ENCODE peak calls at places on chromosomes 3 and 15, in six cellular contexts. One of them, this sample, is unnamed.

GRCh38 chr15:98077186-98077585 is 116.7 kb downstream of the ARRDC4 start:
- DNase-seq in GDM1: no peak
- DNase-seq in occipital lobe: no peak
- DNase-seq in neural crest cell: no peak
- DNase-seq in tibial artery: peak
- DNase-seq in stimulated activated CD4-positive, alpha-beta T cell treated with anti-CD3 and anti-CD28 coated beads, Interleukin-2, amount 100 ng/mL, for 48 hours: no peak
- DNase-seq in this sample: no peak

GRCh38 chr3:146067048-146067447 is 93.9 kb downstream of the PLOD2 start:
- DNase-seq in GDM1: no peak
- DNase-seq in occipital lobe: no peak
- DNase-seq in neural crest cell: no peak
- DNase-seq in tibial artery: no peak
- DNase-seq in stimulated activated CD4-positive, alpha-beta T cell treated with anti-CD3 and anti-CD28 coated beads, Interleukin-2, amount 100 ng/mL, for 48 hours: no peak
- DNase-seq in this sample: no peak

GRCh38 chr3:53253707-53254106 is 2.1 kb downstream of the TKT start:
- DNase-seq in GDM1: no peak
- DNase-seq in occipital lobe: no peak
- DNase-seq in neural crest cell: no peak
- DNase-seq in tibial artery: no peak
- DNase-seq in stimulated activated CD4-positive, alpha-beta T cell treated with anti-CD3 and anti-CD28 coated beads, Interleukin-2, amount 100 ng/mL, for 48 hours: no peak
- DNase-seq in this sample: no peak

GRCh38 chr3:121748638-121749275 is 784 bp downstream of the GOLGB1 start:
- DNase-seq in GDM1: peak
- DNase-seq in occipital lobe: no peak
- DNase-seq in neural crest cell: no peak
- DNase-seq in tibial artery: no peak
- DNase-seq in stimulated activated CD4-positive, alpha-beta T cell treated with anti-CD3 and anti-CD28 coated beads, Interleukin-2, amount 100 ng/mL, for 48 hours: peak
- DNase-seq in this sample: no peak

GRCh38 chr3:17292556-17292955 is 407.8 kb downstream of the PLCL2 start:
- DNase-seq in GDM1: no peak
- DNase-seq in occipital lobe: no peak
- DNase-seq in neural crest cell: no peak
- DNase-seq in tibial artery: no peak
- DNase-seq in stimulated activated CD4-positive, alpha-beta T cell treated with anti-CD3 and anti-CD28 coated beads, Interleukin-2, amount 100 ng/mL, for 48 hours: no peak
- DNase-seq in this sample: no peak

GRCh38 chr3:58434990-58435389 is 1.4 kb upstream of the PDHB start:
- DNase-seq in GDM1: no peak
- DNase-seq in occipital lobe: no peak
- DNase-seq in neural crest cell: no peak
- DNase-seq in tibial artery: no peak
- DNase-seq in stimulated activated CD4-positive, alpha-beta T cell treated with anti-CD3 and anti-CD28 coated beads, Interleukin-2, amount 100 ng/mL, for 48 hours: no peak
- DNase-seq in this sample: no peak

GRCh38 chr3:151168269-151169094 is 34.5 kb downstream of the GPR171 start:
- DNase-seq in GDM1: peak
- DNase-seq in occipital lobe: no peak
- DNase-seq in neural crest cell: peak
- DNase-seq in tibial artery: peak
- DNase-seq in stimulated activated CD4-positive, alpha-beta T cell treated with anti-CD3 and anti-CD28 coated beads, Interleukin-2, amount 100 ng/mL, for 48 hours: peak
- DNase-seq in this sample: peak

GRCh38 chr15:71761649-71762048 is 48.7 kb upstream of the NR2E3 start:
- DNase-seq in GDM1: no peak
- DNase-seq in occipital lobe: no peak
- DNase-seq in neural crest cell: no peak
- DNase-seq in tibial artery: no peak
- DNase-seq in stimulated activated CD4-positive, alpha-beta T cell treated with anti-CD3 and anti-CD28 coated beads, Interleukin-2, amount 100 ng/mL, for 48 hours: no peak
- DNase-seq in this sample: no peak

GRCh38 chr3:160331127-160331937 is 67.7 kb downstream of the IFT80 start:
- DNase-seq in GDM1: no peak
- DNase-seq in occipital lobe: no peak
- DNase-seq in neural crest cell: no peak
- DNase-seq in tibial artery: no peak
- DNase-seq in stimulated activated CD4-positive, alpha-beta T cell treated with anti-CD3 and anti-CD28 coated beads, Interleukin-2, amount 100 ng/mL, for 48 hours: no peak
- DNase-seq in this sample: no peak

GRCh38 chr3:179088306-179088705 is 16.7 kb upstream of the ZMAT3 start:
- DNase-seq in GDM1: no peak
- DNase-seq in occipital lobe: no peak
- DNase-seq in neural crest cell: no peak
- DNase-seq in tibial artery: no peak
- DNase-seq in stimulated activated CD4-positive, alpha-beta T cell treated with anti-CD3 and anti-CD28 coated beads, Interleukin-2, amount 100 ng/mL, for 48 hours: no peak
- DNase-seq in this sample: no peak

GRCh38 chr3:16243706-16244490 is 20.8 kb downstream of the DPH3 start:
- DNase-seq in GDM1: no peak
- DNase-seq in occipital lobe: no peak
- DNase-seq in neural crest cell: no peak
- DNase-seq in tibial artery: no peak
- DNase-seq in stimulated activated CD4-positive, alpha-beta T cell treated with anti-CD3 and anti-CD28 coated beads, Interleukin-2, amount 100 ng/mL, for 48 hours: no peak
- DNase-seq in this sample: no peak

GRCh38 chr3:137764563-137765309 is 621 bp downstream of the SOX14 start:
- DNase-seq in GDM1: no peak
- DNase-seq in occipital lobe: no peak
- DNase-seq in neural crest cell: peak
- DNase-seq in tibial artery: no peak
- DNase-seq in stimulated activated CD4-positive, alpha-beta T cell treated with anti-CD3 and anti-CD28 coated beads, Interleukin-2, amount 100 ng/mL, for 48 hours: no peak
- DNase-seq in this sample: peak

GRCh38 chr3:63048927-63049326 is 173.7 kb upstream of the CADPS start:
- DNase-seq in GDM1: no peak
- DNase-seq in occipital lobe: no peak
- DNase-seq in neural crest cell: no peak
- DNase-seq in tibial artery: no peak
- DNase-seq in stimulated activated CD4-positive, alpha-beta T cell treated with anti-CD3 and anti-CD28 coated beads, Interleukin-2, amount 100 ng/mL, for 48 hours: no peak
- DNase-seq in this sample: no peak

GRCh38 chr15:44527241-44527640 is 9.7 kb upstream of the EIF3J start:
- DNase-seq in GDM1: no peak
- DNase-seq in occipital lobe: no peak
- DNase-seq in neural crest cell: no peak
- DNase-seq in tibial artery: no peak
- DNase-seq in stimulated activated CD4-positive, alpha-beta T cell treated with anti-CD3 and anti-CD28 coated beads, Interleukin-2, amount 100 ng/mL, for 48 hours: no peak
- DNase-seq in this sample: no peak

GRCh38 chr3:87167634-87168456 is 59.3 kb upstream of the CHMP2B start:
- DNase-seq in GDM1: peak
- DNase-seq in occipital lobe: no peak
- DNase-seq in neural crest cell: peak
- DNase-seq in tibial artery: no peak
- DNase-seq in stimulated activated CD4-positive, alpha-beta T cell treated with anti-CD3 and anti-CD28 coated beads, Interleukin-2, amount 100 ng/mL, for 48 hours: peak
- DNase-seq in this sample: peak

GRCh38 chr3:64995857-64996564 is 308.2 kb upstream of the ADAMTS9 start:
- DNase-seq in GDM1: no peak
- DNase-seq in occipital lobe: no peak
- DNase-seq in neural crest cell: no peak
- DNase-seq in tibial artery: no peak
- DNase-seq in stimulated activated CD4-positive, alpha-beta T cell treated with anti-CD3 and anti-CD28 coated beads, Interleukin-2, amount 100 ng/mL, for 48 hours: no peak
- DNase-seq in this sample: no peak

GRCh38 chr3:64345351-64345750 is 120.1 kb upstream of the PRICKLE2 start:
- DNase-seq in GDM1: no peak
- DNase-seq in occipital lobe: no peak
- DNase-seq in neural crest cell: no peak
- DNase-seq in tibial artery: no peak
- DNase-seq in stimulated activated CD4-positive, alpha-beta T cell treated with anti-CD3 and anti-CD28 coated beads, Interleukin-2, amount 100 ng/mL, for 48 hours: no peak
- DNase-seq in this sample: no peak

GRCh38 chr3:71563827-71564226 is 19.7 kb downstream of the FOXP1 start:
- DNase-seq in GDM1: no peak
- DNase-seq in occipital lobe: no peak
- DNase-seq in neural crest cell: no peak
- DNase-seq in tibial artery: no peak
- DNase-seq in stimulated activated CD4-positive, alpha-beta T cell treated with anti-CD3 and anti-CD28 coated beads, Interleukin-2, amount 100 ng/mL, for 48 hours: no peak
- DNase-seq in this sample: no peak

GRCh38 chr3:50442940-50443579 is 60.4 kb downstream of the CACNA2D2 start:
- DNase-seq in GDM1: no peak
- DNase-seq in occipital lobe: peak
- DNase-seq in neural crest cell: no peak
- DNase-seq in tibial artery: no peak
- DNase-seq in stimulated activated CD4-positive, alpha-beta T cell treated with anti-CD3 and anti-CD28 coated beads, Interleukin-2, amount 100 ng/mL, for 48 hours: no peak
- DNase-seq in this sample: no peak

GRCh38 chr3:172559029-172559428 is 35.8 kb upstream of the TNFSF10 start:
- DNase-seq in GDM1: no peak
- DNase-seq in occipital lobe: no peak
- DNase-seq in neural crest cell: no peak
- DNase-seq in tibial artery: no peak
- DNase-seq in stimulated activated CD4-positive, alpha-beta T cell treated with anti-CD3 and anti-CD28 coated beads, Interleukin-2, amount 100 ng/mL, for 48 hours: no peak
- DNase-seq in this sample: no peak

GRCh38 chr3:53274938-53275666 is 19.3 kb upstream of the TKT start:
- DNase-seq in GDM1: peak
- DNase-seq in occipital lobe: no peak
- DNase-seq in neural crest cell: no peak
- DNase-seq in tibial artery: no peak
- DNase-seq in stimulated activated CD4-positive, alpha-beta T cell treated with anti-CD3 and anti-CD28 coated beads, Interleukin-2, amount 100 ng/mL, for 48 hours: no peak
- DNase-seq in this sample: no peak

GRCh38 chr15:95262866-95263564 is 1031.7 kb downstream of the MCTP2 start:
- DNase-seq in GDM1: no peak
- DNase-seq in occipital lobe: no peak
- DNase-seq in neural crest cell: no peak
- DNase-seq in tibial artery: no peak
- DNase-seq in stimulated activated CD4-positive, alpha-beta T cell treated with anti-CD3 and anti-CD28 coated beads, Interleukin-2, amount 100 ng/mL, for 48 hours: no peak
- DNase-seq in this sample: no peak

GRCh38 chr15:101615986-101616848 is 36.0 kb downstream of the TM2D3 start:
- DNase-seq in GDM1: no peak
- DNase-seq in occipital lobe: no peak
- DNase-seq in neural crest cell: peak
- DNase-seq in tibial artery: no peak
- DNase-seq in stimulated activated CD4-positive, alpha-beta T cell treated with anti-CD3 and anti-CD28 coated beads, Interleukin-2, amount 100 ng/mL, for 48 hours: no peak
- DNase-seq in this sample: peak

GRCh38 chr15:65089206-65089824 is 12.8 kb downstream of the KBTBD13 start:
- DNase-seq in GDM1: no peak
- DNase-seq in occipital lobe: no peak
- DNase-seq in neural crest cell: no peak
- DNase-seq in tibial artery: peak
- DNase-seq in stimulated activated CD4-positive, alpha-beta T cell treated with anti-CD3 and anti-CD28 coated beads, Interleukin-2, amount 100 ng/mL, for 48 hours: no peak
- DNase-seq in this sample: no peak

GRCh38 chr3:151864423-151865101 is 8.9 kb upstream of the SUCNR1 start:
- DNase-seq in GDM1: no peak
- DNase-seq in occipital lobe: no peak
- DNase-seq in neural crest cell: no peak
- DNase-seq in tibial artery: no peak
- DNase-seq in stimulated activated CD4-positive, alpha-beta T cell treated with anti-CD3 and anti-CD28 coated beads, Interleukin-2, amount 100 ng/mL, for 48 hours: no peak
- DNase-seq in this sample: no peak

GRCh38 chr3:169886671-169887070 is 16.9 kb upstream of the LRRC31 start:
- DNase-seq in GDM1: no peak
- DNase-seq in occipital lobe: peak
- DNase-seq in neural crest cell: no peak
- DNase-seq in tibial artery: peak
- DNase-seq in stimulated activated CD4-positive, alpha-beta T cell treated with anti-CD3 and anti-CD28 coated beads, Interleukin-2, amount 100 ng/mL, for 48 hours: no peak
- DNase-seq in this sample: no peak

GRCh38 chr3:49469037-49469875 is 811 bp upstream of the DAG1 start:
- DNase-seq in GDM1: no peak
- DNase-seq in occipital lobe: peak
- DNase-seq in neural crest cell: peak
- DNase-seq in tibial artery: peak
- DNase-seq in stimulated activated CD4-positive, alpha-beta T cell treated with anti-CD3 and anti-CD28 coated beads, Interleukin-2, amount 100 ng/mL, for 48 hours: no peak
- DNase-seq in this sample: no peak

GRCh38 chr3:9776896-9777694 is 7.3 kb upstream of the CAMK1 start:
- DNase-seq in GDM1: no peak
- DNase-seq in occipital lobe: no peak
- DNase-seq in neural crest cell: no peak
- DNase-seq in tibial artery: no peak
- DNase-seq in stimulated activated CD4-positive, alpha-beta T cell treated with anti-CD3 and anti-CD28 coated beads, Interleukin-2, amount 100 ng/mL, for 48 hours: no peak
- DNase-seq in this sample: no peak

GRCh38 chr3:45035441-45036301 is 9.6 kb downstream of the CLEC3B start:
- DNase-seq in GDM1: no peak
- DNase-seq in occipital lobe: no peak
- DNase-seq in neural crest cell: no peak
- DNase-seq in tibial artery: no peak
- DNase-seq in stimulated activated CD4-positive, alpha-beta T cell treated with anti-CD3 and anti-CD28 coated beads, Interleukin-2, amount 100 ng/mL, for 48 hours: no peak
- DNase-seq in this sample: peak

GRCh38 chr3:118882353-118882947 is 152.2 kb downstream of the IGSF11 start:
- DNase-seq in GDM1: peak
- DNase-seq in occipital lobe: peak
- DNase-seq in neural crest cell: peak
- DNase-seq in tibial artery: peak
- DNase-seq in stimulated activated CD4-positive, alpha-beta T cell treated with anti-CD3 and anti-CD28 coated beads, Interleukin-2, amount 100 ng/mL, for 48 hours: peak
- DNase-seq in this sample: peak

GRCh38 chr3:38110314-38111050 is 26.4 kb downstream of the ACAA1 start:
- DNase-seq in GDM1: no peak
- DNase-seq in occipital lobe: no peak
- DNase-seq in neural crest cell: no peak
- DNase-seq in tibial artery: peak
- DNase-seq in stimulated activated CD4-positive, alpha-beta T cell treated with anti-CD3 and anti-CD28 coated beads, Interleukin-2, amount 100 ng/mL, for 48 hours: no peak
- DNase-seq in this sample: no peak

GRCh38 chr3:50738252-50738598 is 63.5 kb downstream of the DOCK3 start:
- DNase-seq in GDM1: no peak
- DNase-seq in occipital lobe: no peak
- DNase-seq in neural crest cell: no peak
- DNase-seq in tibial artery: no peak
- DNase-seq in stimulated activated CD4-positive, alpha-beta T cell treated with anti-CD3 and anti-CD28 coated beads, Interleukin-2, amount 100 ng/mL, for 48 hours: no peak
- DNase-seq in this sample: no peak

GRCh38 chr3:178304758-178305157 is 231.5 kb upstream of the KCNMB2 start:
- DNase-seq in GDM1: no peak
- DNase-seq in occipital lobe: no peak
- DNase-seq in neural crest cell: no peak
- DNase-seq in tibial artery: no peak
- DNase-seq in stimulated activated CD4-positive, alpha-beta T cell treated with anti-CD3 and anti-CD28 coated beads, Interleukin-2, amount 100 ng/mL, for 48 hours: no peak
- DNase-seq in this sample: no peak

GRCh38 chr3:14949126-14949525 is 1.7 kb downstream of the NR2C2 start:
- DNase-seq in GDM1: no peak
- DNase-seq in occipital lobe: no peak
- DNase-seq in neural crest cell: no peak
- DNase-seq in tibial artery: no peak
- DNase-seq in stimulated activated CD4-positive, alpha-beta T cell treated with anti-CD3 and anti-CD28 coated beads, Interleukin-2, amount 100 ng/mL, for 48 hours: no peak
- DNase-seq in this sample: no peak

GRCh38 chr3:176663819-176664218 is 533.5 kb downstream of the TBL1XR1 start:
- DNase-seq in GDM1: no peak
- DNase-seq in occipital lobe: no peak
- DNase-seq in neural crest cell: no peak
- DNase-seq in tibial artery: no peak
- DNase-seq in stimulated activated CD4-positive, alpha-beta T cell treated with anti-CD3 and anti-CD28 coated beads, Interleukin-2, amount 100 ng/mL, for 48 hours: no peak
- DNase-seq in this sample: peak

GRCh38 chr3:45607790-45608189 is 13.2 kb downstream of the LIMD1 start:
- DNase-seq in GDM1: no peak
- DNase-seq in occipital lobe: no peak
- DNase-seq in neural crest cell: no peak
- DNase-seq in tibial artery: peak
- DNase-seq in stimulated activated CD4-positive, alpha-beta T cell treated with anti-CD3 and anti-CD28 coated beads, Interleukin-2, amount 100 ng/mL, for 48 hours: no peak
- DNase-seq in this sample: no peak